ENCODE peak calls at places on chromosomes 1 and 21, in seven cellular contexts. F is HS-27A; Y is stimulated activated CD8-positive, alpha-beta memory T cell treated with anti-CD3 and anti-CD28 coated beads, Interleukin-15, amount 100 ng/mL, for 24 hours; X is thoracic aorta; K is effector memory CD4-positive, alpha-beta T cell; M is glomerular endothelial cell; I is iris pigment epithelial cell. D is an unnamed sample.

GRCh38 chr1:203173156-203173555 is 2.5 kb downstream of the MYBPH start:
- DNase-seq in Y (no peak), M (no peak), X (no peak), F (no peak), K (no peak), I (no peak), D (no peak)

GRCh38 chr1:10754571-10755329 is 41.7 kb downstream of the CASZ1 start:
- DNase-seq in I (no peak), K (no peak), M (no peak), X (no peak), Y (no peak), F (no peak), D (no peak)

GRCh38 chr1:162632743-162633326 is 571 bp downstream of the DDR2 start:
- DNase-seq in I (peak; percentile 66), X (no peak), Y (no peak), K (no peak), F (no peak), M (no peak), D (no peak)

GRCh38 chr1:211472724-211473123 is 19.2 kb downstream of the RD3 start:
- DNase-seq in F (no peak), X (no peak), K (no peak), M (no peak), I (no peak), Y (no peak), D (no peak)

GRCh38 chr1:240189386-240189989 is 97.8 kb downstream of the FMN2 start:
- DNase-seq in X (no peak), I (peak; percentile 31), K (no peak), F (no peak), M (no peak), Y (no peak), D (peak; percentile 9)

GRCh38 chr1:66271216-66271903 is 262.6 kb upstream of the SGIP1 start:
- DNase-seq in Y (no peak), F (peak; percentile 98), I (peak; percentile 99), K (no peak), M (peak; percentile 97), X (peak; percentile 64), D (no peak)

GRCh38 chr1:64679177-64679576 is 65.7 kb upstream of the RAVER2 start:
- DNase-seq in F (no peak), Y (no peak), I (no peak), M (no peak), X (no peak), K (no peak), D (no peak)

GRCh38 chr21:36699546-36700294 is 805 bp downstream of the SIM2 start:
- DNase-seq in M (no peak), Y (no peak), K (no peak), F (no peak), X (no peak), I (no peak), D (peak; percentile 79)

GRCh38 chr21:33899199-33899598 is 16.4 kb downstream of the ATP5PO start:
- DNase-seq in X (no peak), K (no peak), Y (no peak), I (peak; percentile 52), F (no peak), M (no peak), D (no peak)

GRCh38 chr1:238061967-238062613 is 171.4 kb upstream of the ZP4 start:
- DNase-seq in K (no peak), I (peak; percentile 29), X (no peak), M (no peak), F (peak; percentile 22), Y (no peak), D (no peak)

GRCh38 chr1:11967028-11967547 is 13.2 kb upstream of the MFN2 start:
- DNase-seq in K (no peak), F (no peak), X (no peak), I (peak; percentile 21), M (no peak), Y (no peak), D (peak; percentile 64)